ENCODE peak calls at places on chromosome 2, in four cellular contexts. D is spleen, Q is RWPE1, P is HFFc6. J is an unnamed sample.

GRCh38 chr2:158644139-158644538 is 151.0 kb upstream of the DAPL1 start:
- DNase-seq in D (no peak), Q (no peak), P (peak; percentile 85), J (peak; percentile 12)

GRCh38 chr2:240424341-240425235 is 10.9 kb upstream of the GPC1 start:
- DNase-seq in D (peak; percentile 51), Q (no peak), P (no peak), J (no peak)

GRCh38 chr2:179437430-179437829 is 172.8 kb upstream of the SESTD1 start:
- DNase-seq in D (no peak), Q (no peak), P (no peak), J (no peak)

GRCh38 chr2:238504181-238504711 is 77.5 kb downstream of the ASB1 start:
- DNase-seq in D (peak; percentile 52), Q (no peak), P (no peak), J (no peak)

GRCh38 chr2:232478571-232479340 is 8.9 kb downstream of the ECEL1 start:
- DNase-seq in D (peak; percentile 70), Q (no peak), P (no peak), J (no peak)

GRCh38 chr2:125397535-125398251 is 1258.3 kb upstream of the GYPC start:
- DNase-seq in D (no peak), Q (no peak), P (no peak), J (no peak)

GRCh38 chr2:13255485-13255884 is 538.7 kb downstream of the TRIB2 start:
- DNase-seq in D (no peak), Q (no peak), P (no peak), J (no peak)

GRCh38 chr2:183037660-183038340 is 457 bp downstream of the NCKAP1 start:
- DNase-seq in D (no peak), Q (peak; percentile 12), P (no peak), J (no peak)

GRCh38 chr2:159094173-159094737 is 125.8 kb downstream of the TANC1 start:
- DNase-seq in D (no peak), Q (no peak), P (peak; percentile 74), J (no peak)

GRCh38 chr2:100179806-100180205 is 37.4 kb upstream of the AFF3 start:
- DNase-seq in D (no peak), Q (no peak), P (no peak), J (no peak)

GRCh38 chr2:170380267-170380666 is 202.3 kb downstream of the MYO3B start:
- DNase-seq in D (no peak), Q (no peak), P (no peak), J (no peak)

GRCh38 chr2:136327162-136327852 is 209.4 kb upstream of the CXCR4 start:
- DNase-seq in D (no peak), Q (no peak), P (no peak), J (peak; percentile 10)

GRCh38 chr2:18599509-18600254 is 10.3 kb upstream of the NT5C1B start:
- DNase-seq in D (no peak), Q (no peak), P (peak; percentile 30), J (no peak)

GRCh38 chr2:119223521-119224390 is at the start of gene STEAP3:
- DNase-seq in D (peak; percentile 92), Q (peak; percentile 72), P (peak; percentile 17), J (no peak)

GRCh38 chr2:201696151-201696659 is 2.2 kb downstream of the MPP4 start:
- DNase-seq in D (no peak), Q (peak; percentile 46), P (peak; percentile 95), J (peak; percentile 53)

GRCh38 chr2:29196792-29197788 is 81.9 kb downstream of the CLIP4 start:
- DNase-seq in D (peak; percentile 85), Q (peak; percentile 77), P (peak; percentile 52), J (peak; percentile 10)

GRCh38 chr2:95277246-95277906 is 3.1 kb downstream of the PROM2 start:
- DNase-seq in D (no peak), Q (peak; percentile 72), P (no peak), J (no peak)

GRCh38 chr2:56656826-56657225 is 473.0 kb downstream of the CCDC85A start:
- DNase-seq in D (no peak), Q (no peak), P (no peak), J (no peak)

GRCh38 chr2:208147759-208148158 is 1.8 kb upstream of the CRYGB start:
- DNase-seq in D (no peak), Q (no peak), P (no peak), J (no peak)

GRCh38 chr2:168738057-168738456 is 64.4 kb upstream of the NOSTRIN start:
- DNase-seq in D (no peak), Q (peak; percentile 15), P (no peak), J (no peak)

GRCh38 chr2:2188344-2189111 is 142.5 kb downstream of the MYT1L start:
- DNase-seq in D (no peak), Q (no peak), P (no peak), J (no peak)

GRCh38 chr2:10048501-10049171 is 5.3 kb downstream of the KLF11 start:
- DNase-seq in D (peak; percentile 72), Q (peak; percentile 36), P (peak; percentile 48), J (no peak)

GRCh38 chr2:156818944-156819343 is 382.8 kb downstream of the GPD2 start:
- DNase-seq in D (no peak), Q (no peak), P (no peak), J (no peak)

GRCh38 chr2:41928593-41928992 is 119.2 kb upstream of the PKDCC start:
- DNase-seq in D (no peak), Q (peak; percentile 82), P (peak; percentile 61), J (no peak)

GRCh38 chr2:74835831-74836674 is 2.1 kb downstream of the HK2 start:
- DNase-seq in D (no peak), Q (peak; percentile 53), P (peak; percentile 32), J (no peak)

GRCh38 chr2:74834806-74835755 is 1.2 kb downstream of the HK2 start:
- DNase-seq in D (peak; percentile 91), Q (peak; percentile 78), P (peak; percentile 25), J (no peak)

GRCh38 chr2:74828534-74828933 is 5.4 kb upstream of the HK2 start:
- DNase-seq in D (no peak), Q (no peak), P (no peak), J (no peak)

GRCh38 chr2:74833418-74834233 is at the start of gene HK2:
- DNase-seq in D (peak; percentile 95), Q (peak; percentile 98), P (peak; percentile 73), J (no peak)

DNA sequence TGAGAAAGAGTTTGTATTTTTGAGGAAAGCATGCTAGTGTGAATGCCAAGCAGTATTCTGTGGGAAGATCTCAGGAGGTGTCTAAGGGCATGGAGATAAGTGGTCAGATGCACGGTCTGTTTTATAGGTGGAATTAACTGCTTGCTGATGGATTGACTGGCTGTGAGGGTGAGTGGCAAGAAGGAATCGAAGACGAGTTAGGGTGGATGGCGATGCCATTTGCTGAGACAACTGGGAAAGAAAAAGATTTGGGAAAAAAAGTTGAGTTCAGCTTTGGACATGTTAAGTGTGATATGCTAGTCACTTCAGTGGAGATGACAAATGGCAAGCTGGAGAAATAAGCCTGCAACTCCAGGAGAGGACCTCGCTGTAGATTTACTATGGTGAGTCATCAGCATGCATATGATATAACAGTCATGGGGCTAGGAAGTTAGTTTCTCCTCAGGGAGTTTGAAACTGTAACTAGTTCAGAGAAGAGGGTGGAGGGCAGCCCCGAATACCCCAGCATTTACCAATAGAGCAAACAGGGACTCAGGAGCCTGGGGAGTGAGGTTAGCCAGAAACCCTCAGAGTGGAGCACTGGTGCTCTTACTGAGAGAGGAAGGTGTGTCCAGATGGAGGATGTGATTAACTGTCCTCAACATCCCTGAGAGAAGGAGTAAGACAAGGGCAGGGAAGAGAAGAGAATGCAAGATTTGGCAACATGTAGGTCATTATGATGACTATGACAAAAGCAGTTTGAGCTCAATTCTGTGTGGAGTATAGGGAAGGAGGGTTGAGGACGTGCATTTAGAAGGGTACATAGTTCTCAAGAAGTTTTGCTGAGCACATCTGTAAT is 2.0 kb upstream of the HK2 start:
- DNase-seq in D (no peak), Q (no peak), P (peak; percentile 72), J (no peak)
- TF ChIP-seq CTCF in D (no peak), Q (no peak), P (no peak), J (no peak)

GRCh38 chr2:88913280-88913679 is 221.8 kb downstream of the RPIA start:
- DNase-seq in D (no peak), Q (no peak), P (no peak), J (no peak)

GRCh38 chr2:88924533-88924932 is 233.1 kb downstream of the RPIA start:
- DNase-seq in D (no peak), Q (no peak), P (no peak), J (no peak)

DNA sequence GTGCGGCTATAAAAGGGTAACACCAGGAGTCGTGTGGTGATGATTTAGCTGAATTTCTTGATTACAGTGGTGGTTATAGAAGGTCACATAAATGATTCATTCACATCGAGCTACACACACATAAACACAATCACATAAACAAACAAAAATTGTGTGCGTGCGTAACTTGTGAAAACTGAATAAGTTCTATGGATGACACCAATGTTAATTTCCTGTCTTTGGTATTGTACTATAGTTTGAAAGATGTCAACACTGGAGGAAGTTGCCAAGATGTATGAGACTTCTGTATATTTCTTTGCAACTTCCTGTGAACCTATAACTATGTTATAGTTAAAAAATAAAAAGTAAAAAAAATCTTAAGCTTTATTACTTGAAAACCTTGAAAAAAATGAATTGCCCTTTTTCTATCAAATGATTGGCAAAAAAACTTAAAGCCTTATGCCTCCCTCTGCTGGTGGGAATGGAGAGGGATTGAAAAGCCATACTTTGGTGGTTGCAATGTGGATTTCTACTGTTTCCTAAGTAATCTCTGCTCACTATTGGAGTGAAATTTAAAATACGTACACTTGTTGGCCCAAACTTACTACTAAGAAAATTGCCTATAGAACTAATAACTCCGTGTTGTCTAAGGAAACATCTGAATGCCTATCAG is 227.7 kb downstream of the RPIA start:
- DNase-seq in D (no peak), Q (peak; percentile 5), P (peak; percentile 22), J (no peak)
- TF ChIP-seq CTCF in D (peak; percentile 37), Q (peak; percentile 46), P (peak; percentile 84), J (peak; percentile 71)

GRCh38 chr2:192195548-192196418 is 1.1 kb upstream of the TMEFF2 start:
- DNase-seq in D (peak; percentile 72), Q (peak; percentile 42), P (no peak), J (no peak)

GRCh38 chr2:192194065-192194865 is 468 bp downstream of the TMEFF2 start:
- DNase-seq in D (peak; percentile 78), Q (peak; percentile 8), P (no peak), J (no peak)

GRCh38 chr2:192194866-192195547 is at the start of gene TMEFF2:
- DNase-seq in D (peak; percentile 77), Q (peak; percentile 88), P (peak; percentile 53), J (peak; percentile 18)

GRCh38 chr2:192190474-192190873 is 4.3 kb downstream of the TMEFF2 start:
- DNase-seq in D (no peak), Q (peak; percentile 24), P (peak; percentile 33), J (no peak)
- TF ChIP-seq CTCF in D (no peak), Q (peak; percentile 63), P (peak; percentile 80), J (peak; percentile 48)

DNA sequence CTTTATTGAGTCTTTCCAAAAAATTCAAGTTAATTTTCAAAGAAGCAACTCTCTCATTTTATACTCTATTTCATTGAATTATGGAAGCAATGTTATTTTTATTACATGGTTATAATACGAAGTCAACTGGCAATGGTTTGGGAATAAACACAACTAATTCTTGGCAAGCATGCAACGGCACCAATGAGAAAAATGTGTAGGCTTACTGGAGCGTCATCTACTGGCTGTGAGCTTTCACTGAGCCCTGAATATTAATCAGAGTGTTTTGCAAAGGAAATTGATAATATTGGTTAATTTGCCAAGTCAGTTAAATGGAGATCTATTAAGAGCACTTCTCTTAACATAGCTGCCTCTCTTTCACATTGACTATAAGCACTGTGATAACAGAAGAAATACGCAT is 163.9 kb downstream of the IKZF2 start:
- DNase-seq in D (no peak), Q (no peak), P (no peak), J (no peak)
- TF ChIP-seq CTCF in D (no peak), Q (no peak), P (peak; percentile 44), J (no peak)